ENCODE peak calls at places on chromosome 20, in nine cellular contexts. Z, W, Y, O, J, F, R, M and L are unnamed samples.

GRCh38 chr20:46649965-46650542 is 1.2 kb downstream of the SLC13A3 start:
- DNase-seq in Z (no peak), W (no peak), Y (no peak), O (peak), J (no peak), F (no peak), R (peak), M (no peak), L (no peak)

GRCh38 chr20:44407402-44408184 is 52.1 kb downstream of the HNF4A start:
- DNase-seq in Z (peak), W (peak), Y (no peak), O (peak), J (no peak), F (peak), R (no peak), M (no peak), L (no peak)

GRCh38 chr20:16066571-16066970 is 506.7 kb downstream of the KIF16B start:
- DNase-seq in Z (no peak), W (no peak), Y (no peak), O (no peak), J (no peak), F (no peak), R (no peak), M (no peak), L (no peak)

GRCh38 chr20:32439132-32439829 is 81.2 kb downstream of the ASXL1 start:
- DNase-seq in Z (no peak), W (no peak), Y (no peak), O (no peak), J (no peak), F (peak), R (no peak), M (no peak), L (peak)

GRCh38 chr20:36334281-36335075 is 28.3 kb downstream of the DLGAP4 start:
- DNase-seq in Z (no peak), W (no peak), Y (no peak), O (no peak), J (no peak), F (no peak), R (no peak), M (no peak), L (no peak)

GRCh38 chr20:18172379-18172778 is 34.7 kb downstream of the KAT14 start:
- DNase-seq in Z (no peak), W (no peak), Y (no peak), O (no peak), J (no peak), F (peak), R (no peak), M (no peak), L (no peak)

GRCh38 chr20:6501061-6501460 is 266.4 kb upstream of the BMP2 start:
- DNase-seq in Z (no peak), W (no peak), Y (no peak), O (no peak), J (no peak), F (no peak), R (peak), M (no peak), L (no peak)

GRCh38 chr20:44909872-44910689 is at the start of gene PABPC1L:
- DNase-seq in Z (peak), W (peak), Y (peak), O (peak), J (peak), F (peak), R (peak), M (no peak), L (peak)

GRCh38 chr20:53079483-53079810 is 107.3 kb downstream of the TSHZ2 start:
- DNase-seq in Z (no peak), W (no peak), Y (no peak), O (no peak), J (no peak), F (no peak), R (no peak), M (no peak), L (no peak)

GRCh38 chr20:4225778-4226177 is 210.4 kb upstream of the RNF24 start:
- DNase-seq in Z (no peak), W (no peak), Y (no peak), O (no peak), J (no peak), F (no peak), R (peak), M (no peak), L (no peak)

GRCh38 chr20:25376886-25377285 is 13.7 kb downstream of the ABHD12 start:
- DNase-seq in Z (no peak), W (no peak), Y (no peak), O (no peak), J (no peak), F (no peak), R (no peak), M (no peak), L (no peak)

GRCh38 chr20:8421981-8422380 is 289.9 kb downstream of the PLCB1 start:
- DNase-seq in Z (no peak), W (no peak), Y (no peak), O (no peak), J (no peak), F (no peak), R (no peak), M (no peak), L (no peak)

GRCh38 chr20:57474816-57475215 is 50.1 kb downstream of the CTCFL start:
- DNase-seq in Z (no peak), W (no peak), Y (no peak), O (no peak), J (no peak), F (no peak), R (no peak), M (no peak), L (peak)

GRCh38 chr20:36175475-36175995 is 21.0 kb downstream of the EPB41L1 start:
- DNase-seq in Z (no peak), W (no peak), Y (no peak), O (no peak), J (no peak), F (no peak), R (no peak), M (no peak), L (no peak)

GRCh38 chr20:47710665-47711045 is 74.6 kb downstream of the SULF2 start:
- DNase-seq in Z (no peak), W (no peak), Y (no peak), O (no peak), J (no peak), F (no peak), R (no peak), M (no peak), L (no peak)

GRCh38 chr20:57342829-57343228 is 8.2 kb upstream of the RAE1 start:
- DNase-seq in Z (no peak), W (no peak), Y (no peak), O (no peak), J (no peak), F (no peak), R (no peak), M (no peak), L (no peak)

GRCh38 chr20:47818996-47819609 is 33.8 kb upstream of the SULF2 start:
- DNase-seq in Z (no peak), W (no peak), Y (no peak), O (no peak), J (no peak), F (no peak), R (no peak), M (no peak), L (peak)

GRCh38 chr20:53926428-53927028 is 143.9 kb downstream of the BCAS1 start:
- DNase-seq in Z (peak), W (peak), Y (no peak), O (no peak), J (no peak), F (peak), R (peak), M (no peak), L (no peak)

GRCh38 chr20:44536139-44536538 is 14.3 kb upstream of the SERINC3 start:
- DNase-seq in Z (no peak), W (no peak), Y (no peak), O (no peak), J (no peak), F (peak), R (no peak), M (no peak), L (no peak)

GRCh38 chr20:44023515-44024371 is 109.1 kb downstream of the TOX2 start:
- DNase-seq in Z (no peak), W (no peak), Y (no peak), O (no peak), J (no peak), F (peak), R (no peak), M (no peak), L (no peak)

GRCh38 chr20:46636514-46636913 is 14.7 kb downstream of the SLC13A3 start:
- DNase-seq in Z (no peak), W (no peak), Y (no peak), O (no peak), J (no peak), F (no peak), R (no peak), M (no peak), L (no peak)

GRCh38 chr20:10111144-10111771 is 76.5 kb downstream of the ANKEF1 start:
- DNase-seq in Z (no peak), W (peak), Y (no peak), O (no peak), J (no peak), F (peak), R (peak), M (no peak), L (no peak)

GRCh38 chr20:9025643-9026042 is 43.2 kb upstream of the PLCB4 start:
- DNase-seq in Z (peak), W (no peak), Y (no peak), O (no peak), J (no peak), F (no peak), R (no peak), M (no peak), L (no peak)

GRCh38 chr20:44207066-44207723 is 3.4 kb downstream of the OSER1 start:
- DNase-seq in Z (no peak), W (no peak), Y (no peak), O (no peak), J (no peak), F (no peak), R (no peak), M (no peak), L (no peak)

GRCh38 chr20:24781061-24781980 is 167.7 kb upstream of the CST7 start:
- DNase-seq in Z (peak), W (no peak), Y (no peak), O (no peak), J (no peak), F (no peak), R (peak), M (no peak), L (peak)

GRCh38 chr20:50758992-50759391 is 27.6 kb downstream of the PARD6B start:
- DNase-seq in Z (no peak), W (no peak), Y (no peak), O (no peak), J (no peak), F (no peak), R (no peak), M (no peak), L (no peak)

GRCh38 chr20:45631184-45631583 is at the start of gene WFDC9:
- DNase-seq in Z (no peak), W (no peak), Y (no peak), O (no peak), J (no peak), F (no peak), R (no peak), M (no peak), L (no peak)

GRCh38 chr20:41571006-41571405 is 47.2 kb downstream of the CHD6 start:
- DNase-seq in Z (no peak), W (no peak), Y (no peak), O (no peak), J (no peak), F (no peak), R (no peak), M (no peak), L (no peak)

GRCh38 chr20:41572010-41572572 is 46.1 kb downstream of the CHD6 start:
- DNase-seq in Z (no peak), W (no peak), Y (no peak), O (no peak), J (no peak), F (no peak), R (no peak), M (no peak), L (no peak)

GRCh38 chr20:41574802-41575389 is 43.3 kb downstream of the CHD6 start:
- DNase-seq in Z (no peak), W (no peak), Y (peak), O (no peak), J (no peak), F (no peak), R (peak), M (no peak), L (no peak)

GRCh38 chr20:41575412-41575811 is 42.8 kb downstream of the CHD6 start:
- DNase-seq in Z (no peak), W (no peak), Y (no peak), O (no peak), J (no peak), F (no peak), R (no peak), M (no peak), L (no peak)

GRCh38 chr20:41573955-41574354 is 44.2 kb downstream of the CHD6 start:
- DNase-seq in Z (no peak), W (no peak), Y (no peak), O (no peak), J (no peak), F (no peak), R (no peak), M (no peak), L (no peak)
- H3K4me3 ChIP-seq in Z (no peak), W (no peak), Y (no peak), O (no peak), J (no peak), F (no peak), R (no peak), M (no peak), L (no peak)

DNA sequence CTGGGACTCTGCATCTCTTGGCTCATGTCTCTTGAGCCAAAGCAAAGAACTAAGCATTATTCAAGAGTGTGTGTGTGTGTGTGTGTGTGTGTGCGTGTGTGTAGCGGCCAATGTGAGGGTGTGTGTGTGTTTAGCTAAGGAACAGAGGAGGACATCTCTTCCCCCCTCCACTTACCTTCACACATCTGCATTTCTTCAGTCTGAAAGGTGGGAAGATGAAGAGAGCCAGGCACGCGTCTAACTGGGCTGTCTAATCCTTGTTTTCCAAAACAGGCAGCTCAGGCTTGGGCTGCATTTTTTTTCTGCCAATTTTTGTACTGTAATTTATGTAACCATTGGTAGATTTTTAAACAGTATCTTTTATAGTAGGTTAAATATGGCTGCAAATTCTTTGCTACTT is 59.5 kb downstream of the NDUFAF5 start:
- DNase-seq in Z (no peak), W (no peak), Y (no peak), O (no peak), J (no peak), F (no peak), R (no peak), M (no peak), L (no peak)
- TF ChIP-seq CTCF in Z (no peak), W (no peak), Y (no peak), O (no peak), J (no peak), F (no peak), R (no peak), M (no peak), L (no peak)

DNA sequence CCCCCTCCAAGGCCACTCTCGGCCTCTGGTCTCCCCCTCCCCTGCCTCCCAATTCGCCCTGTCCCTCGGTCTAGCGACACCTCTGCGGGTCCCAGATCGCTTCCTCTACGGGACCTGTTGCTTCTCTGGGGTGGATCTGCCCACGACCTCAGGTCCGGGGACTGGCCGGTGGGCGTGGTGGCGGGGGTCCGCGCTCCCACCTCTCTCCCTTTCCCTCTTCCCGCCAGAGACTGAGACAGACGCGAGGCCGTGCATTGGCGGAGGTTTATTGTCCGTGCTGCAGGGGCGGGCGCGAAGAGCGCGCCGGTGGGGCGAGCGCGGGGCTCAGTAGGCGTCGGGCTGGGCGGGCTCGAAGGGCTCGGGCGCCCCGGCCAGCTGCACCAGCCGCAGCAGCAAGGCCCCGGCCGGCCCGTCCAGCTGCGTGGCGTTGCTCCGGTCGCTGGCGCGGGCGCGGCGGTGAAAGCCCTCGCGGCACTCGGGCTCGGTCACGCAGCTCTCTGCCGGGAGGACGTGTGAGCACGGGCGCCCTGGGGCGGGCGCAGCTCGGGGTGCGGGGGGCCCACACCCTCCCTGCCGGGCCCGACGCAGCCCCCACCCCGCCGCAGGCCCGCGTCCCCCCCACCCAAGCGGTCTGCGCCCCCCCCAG is 2.1 kb downstream of the AVP start:
- DNase-seq in Z (no peak), W (no peak), Y (no peak), O (no peak), J (no peak), F (no peak), R (no peak), M (no peak), L (no peak)
- TF ChIP-seq EP300 in Z (no peak), W (no peak), Y (no peak), O (no peak), J (no peak), F (no peak), R (no peak), M (no peak), L (no peak)

GRCh38 chr20:34110025-34111013 is 1.7 kb downstream of the EIF2S2 start:
- DNase-seq in Z (no peak), W (no peak), Y (no peak), O (no peak), J (no peak), F (no peak), R (peak), M (no peak), L (no peak)
- H3K4me3 ChIP-seq in Z (peak), W (peak), Y (peak), O (peak), J (peak), F (peak), R (peak), M (peak), L (peak)

GRCh38 chr20:63377256-63378114 is 16.3 kb upstream of the CHRNA4 start:
- DNase-seq in Z (no peak), W (no peak), Y (no peak), O (no peak), J (no peak), F (no peak), R (peak), M (no peak), L (no peak)
- TF ChIP-seq CTCF in Z (no peak), W (no peak), Y (peak), O (no peak), J (no peak), F (no peak), R (peak), M (no peak), L (no peak)

GRCh38 chr20:61886721-61887658 is 178.7 kb downstream of the TAF4 start:
- DNase-seq in Z (peak), W (no peak), Y (no peak), O (peak), J (peak), F (no peak), R (peak), M (no peak), L (no peak)
- TF ChIP-seq EP300 in Z (no peak), W (no peak), Y (no peak), O (no peak), J (no peak), F (no peak), R (no peak), M (no peak), L (no peak)